ENCODE peak calls at places on chromosomes 3 and 15, in four cellular contexts. G is NCI-H226, Z is non-pigmented ciliary epithelial cell, X is HT1080. R is an unnamed sample.

GRCh38 chr15:55389276-55389631 is 18.9 kb downstream of the CCPG1 start:
- DNase-seq in Z (no peak), G (peak; percentile 20), X (peak; percentile 65), R (no peak)

GRCh38 chr3:57230006-57230405 is 2.5 kb downstream of the APPL1 start:
- DNase-seq in G (no peak), X (no peak), Z (no peak), R (no peak)

GRCh38 chr3:58093573-58094195 is 85.5 kb downstream of the FLNB start:
- DNase-seq in Z (peak; percentile 93), X (peak; percentile 74), G (peak; percentile 98), R (no peak)

GRCh38 chr3:150372320-150373118 is 35.6 kb upstream of the TSC22D2 start:
- DNase-seq in G (peak; percentile 53), Z (no peak), X (peak; percentile 68), R (no peak)

GRCh38 chr3:105553851-105554250 is 187.1 kb downstream of the ALCAM start:
- DNase-seq in Z (no peak), G (peak; percentile 9), X (peak; percentile 34), R (peak; percentile 29)

GRCh38 chr15:64842099-64842940 is 605 bp downstream of the PLEKHO2 start:
- DNase-seq in X (peak; percentile 40), Z (no peak), G (no peak), R (no peak)

GRCh38 chr3:48130321-48130881 is 57.8 kb downstream of the CDC25A start:
- DNase-seq in Z (peak; percentile 64), G (no peak), X (no peak), R (peak; percentile 85)

GRCh38 chr3:60325610-60326181 is 925.6 kb downstream of the FHIT start:
- DNase-seq in G (no peak), Z (no peak), X (no peak), R (no peak)

GRCh38 chr15:41832208-41832607 is 4.3 kb downstream of the JMJD7 start:
- DNase-seq in G (no peak), Z (no peak), X (no peak), R (no peak)

GRCh38 chr3:105253225-105253624 is 113.5 kb upstream of the ALCAM start:
- DNase-seq in Z (no peak), X (no peak), G (no peak), R (no peak)

GRCh38 chr3:33597257-33597689 is 120.8 kb downstream of the CLASP2 start:
- DNase-seq in G (no peak), X (no peak), Z (no peak), R (no peak)

GRCh38 chr3:117700573-117701360 is 991.2 kb downstream of the TUSC7 start:
- DNase-seq in G (no peak), X (no peak), Z (no peak), R (no peak)

GRCh38 chr3:126852536-126852935 is 130.4 kb upstream of the PLXNA1 start:
- DNase-seq in X (no peak), G (no peak), Z (no peak), R (no peak)

GRCh38 chr3:107855710-107856109 is 235.1 kb downstream of the CD47 start:
- DNase-seq in G (no peak), X (peak; percentile 76), Z (no peak), R (no peak)

GRCh38 chr15:83956887-83957286 is 278.7 kb upstream of the GOLGA6L4 start:
- DNase-seq in X (no peak), Z (no peak), G (no peak), R (no peak)

GRCh38 chr15:47294765-47295259 is 422.5 kb upstream of the SEMA6D start:
- DNase-seq in X (no peak), Z (no peak), G (no peak), R (peak; percentile 5)

GRCh38 chr15:64282701-64283100 is 73.3 kb downstream of the CSNK1G1 start:
- DNase-seq in Z (peak; percentile 49), X (peak; percentile 2), G (peak; percentile 78), R (no peak)

GRCh38 chr3:158160958-158161357 is 51.1 kb downstream of the RSRC1 start:
- DNase-seq in G (peak; percentile 47), Z (no peak), X (peak; percentile 77), R (peak; percentile 82)

GRCh38 chr15:60476713-60477112 is 2.2 kb downstream of the ICE2 start:
- DNase-seq in Z (no peak), X (no peak), G (peak; percentile 37), R (no peak)

R was measured in skeletal muscle cell.